ENCODE peak calls at places on chromosomes 2 and 18, in six cellular contexts. F, V, B, I, Z and A are unnamed samples.
A peak's percentile ranks its signal among the peaks of the same experiment; 100 is the strongest.

GRCh38 chr2:136297974-136298373 is 180.0 kb upstream of the CXCR4 start:
- DNase-seq in F (no peak), V (no peak), B (no peak), I (no peak), Z (no peak), A (no peak)

GRCh38 chr18:21897811-21898210 is 157.2 kb downstream of the MIB1 start:
- DNase-seq in F (no peak), V (peak; percentile 57), B (no peak), I (no peak), Z (peak; percentile 41), A (peak; percentile 40)

GRCh38 chr2:223815186-223815883 is 22.0 kb downstream of the AP1S3 start:
- DNase-seq in F (peak; percentile 100), V (peak; percentile 97), B (no peak), I (no peak), Z (peak; percentile 100), A (peak; percentile 90)

GRCh38 chr2:157364257-157364974 is 38.8 kb upstream of the ERMN start:
- DNase-seq in F (no peak), V (no peak), B (no peak), I (no peak), Z (no peak), A (no peak)

GRCh38 chr2:42090216-42090615 is 42.4 kb downstream of the PKDCC start:
- DNase-seq in F (no peak), V (no peak), B (no peak), I (no peak), Z (no peak), A (no peak)

GRCh38 chr18:45657357-45658335 is 42.4 kb downstream of the SLC14A2 start:
- DNase-seq in F (no peak), V (no peak), B (no peak), I (peak; percentile 9), Z (no peak), A (no peak)

GRCh38 chr2:167383610-167384194 is 495.4 kb downstream of the XIRP2 start:
- DNase-seq in F (no peak), V (no peak), B (no peak), I (no peak), Z (no peak), A (no peak)

GRCh38 chr2:9230881-9231280 is 24.3 kb downstream of the ASAP2 start:
- DNase-seq in F (no peak), V (no peak), B (no peak), I (no peak), Z (no peak), A (no peak)

GRCh38 chr18:40769786-40770185 is 1185.2 kb upstream of the PIK3C3 start:
- DNase-seq in F (no peak), V (no peak), B (no peak), I (no peak), Z (no peak), A (no peak)

GRCh38 chr18:72867721-72868665 is at the start of gene NETO1:
- DNase-seq in F (no peak), V (no peak), B (no peak), I (no peak), Z (no peak), A (peak; percentile 18)

GRCh38 chr2:226791056-226791486 is 8.5 kb downstream of the IRS1 start:
- DNase-seq in F (no peak), V (peak; percentile 49), B (peak; percentile 50), I (no peak), Z (no peak), A (peak; percentile 28)

GRCh38 chr2:171163261-171163660 is 2.6 kb upstream of the TLK1 start:
- DNase-seq in F (no peak), V (no peak), B (no peak), I (no peak), Z (no peak), A (no peak)

GRCh38 chr2:232519581-232519980 is 607 bp upstream of the PRSS56 start:
- DNase-seq in F (no peak), V (no peak), B (no peak), I (no peak), Z (no peak), A (no peak)

GRCh38 chr18:79947054-79947755 is 4.2 kb downstream of the SLC66A2 start:
- DNase-seq in F (peak; percentile 82), V (no peak), B (no peak), I (no peak), Z (no peak), A (peak; percentile 36)

GRCh38 chr2:39380525-39381150 is 56.4 kb downstream of the MAP4K3 start:
- DNase-seq in F (no peak), V (peak; percentile 5), B (no peak), I (no peak), Z (no peak), A (no peak)

GRCh38 chr2:149686677-149687427 is 99.3 kb upstream of the MMADHC start:
- DNase-seq in F (no peak), V (no peak), B (peak; percentile 32), I (no peak), Z (no peak), A (no peak)

GRCh38 chr2:159147687-159148086 is 138.8 kb downstream of the WDSUB1 start:
- DNase-seq in F (no peak), V (no peak), B (no peak), I (no peak), Z (no peak), A (no peak)

GRCh38 chr2:163778045-163778753 is 42.4 kb upstream of the FIGN start:
- DNase-seq in F (peak; percentile 94), V (peak; percentile 68), B (no peak), I (no peak), Z (peak; percentile 15), A (peak; percentile 79)

DNA sequence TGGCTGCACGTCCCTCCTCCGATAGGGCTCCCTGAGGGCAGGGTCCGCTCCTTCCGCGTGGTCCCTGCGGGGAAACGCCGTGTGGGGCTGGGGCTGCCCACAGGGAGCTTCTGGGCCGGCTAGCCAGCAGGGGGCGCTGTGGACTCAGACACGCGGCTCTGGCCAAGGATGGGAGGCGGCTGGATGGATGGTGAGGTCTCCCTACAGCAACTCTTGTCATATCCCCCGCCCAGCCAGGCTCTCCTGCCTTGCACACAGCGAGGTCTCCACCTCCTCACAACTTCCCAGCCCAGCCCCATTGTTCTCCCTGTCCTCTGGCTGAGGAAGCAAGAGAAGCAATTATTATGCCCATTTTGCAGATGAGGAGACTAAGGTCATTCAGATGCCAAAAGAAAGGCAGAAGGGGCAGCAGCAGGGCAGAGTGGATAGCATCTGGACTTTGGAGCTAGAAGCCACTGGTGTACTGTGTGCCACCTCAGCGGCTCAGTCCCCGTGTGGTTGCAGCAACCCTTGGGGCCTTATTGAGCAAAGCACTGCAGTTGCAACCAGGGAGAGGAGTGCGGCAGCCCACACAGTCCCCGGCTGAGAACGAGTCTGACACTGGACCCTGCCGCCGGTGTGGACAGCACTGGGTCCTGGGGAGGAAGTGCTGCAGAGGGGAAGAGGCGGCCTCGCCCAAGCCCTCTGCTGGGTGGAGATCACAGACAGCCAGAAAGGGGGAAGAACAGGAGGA is 99.0 kb downstream of the ZFP36L2 start:
- DNase-seq in F (no peak), V (no peak), B (peak; percentile 47), I (peak; percentile 85), Z (peak; percentile 33), A (no peak)
- TF ChIP-seq CTCF in F (peak; percentile 88), V (peak; percentile 75), B (peak; percentile 89), I (peak; percentile 75), Z (no peak), A (peak; percentile 58)

GRCh38 chr18:48938827-48939367 is 11.9 kb downstream of the SMAD7 start:
- DNase-seq in F (no peak), V (peak; percentile 20), B (no peak), I (no peak), Z (no peak), A (no peak)
- H3K27ac ChIP-seq in F (no peak overlapping the region), V (no peak overlapping the region), B (peak overlapping the region; percentile 93), I (no peak overlapping the region), Z (no peak overlapping the region), A (peak overlapping the region; percentile 90)

DNA sequence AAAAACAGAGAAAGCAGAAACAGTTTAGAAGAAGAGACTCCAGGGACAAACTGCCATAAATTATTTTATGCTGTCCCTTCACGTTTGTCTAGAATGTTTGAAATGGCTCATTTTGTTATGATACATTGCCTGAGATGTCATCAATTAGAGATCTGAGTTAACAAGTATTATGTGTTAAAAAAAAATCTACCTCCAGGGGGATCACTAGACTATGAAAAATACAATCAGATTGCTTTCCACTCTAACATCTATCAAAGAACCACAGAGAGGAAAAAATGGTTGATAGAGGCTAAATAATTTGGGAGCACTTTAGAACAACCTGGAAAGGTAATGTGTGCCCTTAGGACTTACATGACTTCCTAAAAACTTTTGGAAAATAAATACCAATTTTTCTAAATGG is 103.8 kb upstream of the CCDC150 start:
- DNase-seq in F (no peak), V (peak; percentile 10), B (no peak), I (no peak), Z (no peak), A (peak; percentile 13)
- TF ChIP-seq CTCF in F (no peak), V (no peak), B (no peak), I (no peak), Z (peak; percentile 16), A (no peak)

DNA sequence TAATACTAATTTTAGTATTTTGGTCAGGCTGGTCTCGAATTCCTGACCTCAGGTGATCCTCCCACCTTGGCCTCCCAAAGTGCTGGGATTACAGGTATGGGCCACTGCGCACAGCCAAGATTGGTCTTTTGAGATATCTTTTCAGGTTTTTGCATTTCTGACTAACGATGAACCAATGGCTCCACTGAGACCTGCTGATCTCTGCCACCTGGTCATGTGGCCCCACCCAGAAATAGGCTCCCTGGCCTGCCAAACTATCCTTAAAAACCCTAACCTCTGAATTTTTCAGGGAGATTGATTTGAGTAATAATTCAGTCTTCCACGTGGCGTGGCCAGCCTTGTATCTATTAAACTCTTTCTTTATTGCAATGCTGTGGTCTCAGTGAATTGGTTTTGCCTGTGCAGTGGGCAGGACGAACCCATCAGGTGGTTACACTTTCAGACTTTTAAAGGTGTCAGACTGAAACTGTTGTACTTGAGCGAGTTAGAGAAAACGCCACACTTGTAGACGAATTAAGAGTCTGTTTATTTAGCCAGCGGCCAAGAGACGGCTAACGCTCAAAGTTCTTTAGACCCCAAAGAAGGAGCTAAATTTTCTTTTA is 85.8 kb upstream of the MSH6 start:
- DNase-seq in F (no peak), V (no peak), B (no peak), I (no peak), Z (no peak), A (no peak)
- H3K27ac ChIP-seq in F (no peak overlapping the region), V (no peak overlapping the region), B (no peak overlapping the region), I (no peak overlapping the region), Z (no peak overlapping the region), A (no peak overlapping the region)

DNA sequence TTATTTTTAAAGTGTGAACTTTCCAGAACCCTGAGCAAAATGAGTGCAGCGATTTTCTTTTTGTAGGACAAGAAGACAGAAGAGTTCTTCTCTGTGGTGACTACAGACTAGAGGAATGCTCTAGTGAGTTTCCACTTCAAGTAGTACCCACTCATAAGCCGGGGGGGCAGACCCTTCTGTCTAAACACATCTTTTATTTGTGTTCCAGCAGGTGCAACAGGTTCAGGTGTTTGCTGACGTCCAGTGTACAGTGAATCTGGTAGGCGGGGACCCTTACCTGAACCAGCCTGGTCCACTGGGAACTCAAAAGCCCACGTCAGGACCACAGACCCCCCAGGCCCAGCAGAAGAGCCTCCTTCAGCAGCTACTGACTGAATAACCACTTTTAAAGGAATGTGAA is 25.2 kb downstream of the PTRHD1 start:
- DNase-seq in F (no peak), V (no peak), B (no peak), I (no peak), Z (no peak), A (no peak)
- TF ChIP-seq CTCF in F (no peak), V (no peak), B (no peak), I (no peak), Z (no peak), A (no peak)

GRCh38 chr2:217314021-217314460 is 454.2 kb upstream of the TNP1 start:
- DNase-seq in F (peak; percentile 72), V (no peak), B (no peak), I (no peak), Z (no peak), A (no peak)
- H3K27ac ChIP-seq in F (no peak overlapping the region), V (no peak overlapping the region), B (no peak overlapping the region), I (no peak overlapping the region), Z (no peak overlapping the region), A (no peak overlapping the region)